ENCODE peak calls at places on chromosomes 12 and 14, in seven cellular contexts. R, B, E, I, C, Z and S are unnamed samples. For H4K20me1 and H3K4me1, the result is how much of the 10 kb centered on the place peaks cover.

GRCh38 chr12:132167610-132168310 is 23.5 kb downstream of the NOC4L start:
- DNase-seq in B (no peak), I (no peak), R (no peak), E (no peak), C (no peak), Z (no peak), S (peak)

GRCh38 chr12:115323223-115323905 is 639.4 kb upstream of the TBX3 start:
- DNase-seq in C (peak), I (no peak), E (no peak), R (no peak), B (no peak), Z (peak), S (no peak)

GRCh38 chr12:50104614-50105366 is 982 bp downstream of the GPD1 start:
- DNase-seq in I (no peak), C (no peak), B (no peak), R (no peak), Z (no peak), E (no peak), S (no peak)

GRCh38 chr12:55849616-55850015 is 6.9 kb upstream of the MMP19 start:
- DNase-seq in B (no peak), Z (no peak), R (no peak), C (no peak), E (no peak), I (no peak), S (no peak)

GRCh38 chr12:106446429-106447092 is 89.0 kb downstream of the POLR3B start:
- DNase-seq in E (no peak), C (no peak), B (no peak), Z (no peak), I (no peak), R (no peak), S (no peak)

GRCh38 chr14:63308723-63309317 is 9.9 kb downstream of the GPHB5 start:
- DNase-seq in E (peak), R (peak), C (no peak), I (peak), B (peak), Z (peak), S (peak)

GRCh38 chr12:77947746-77948145 is 117.1 kb downstream of the NAV3 start:
- DNase-seq in I (no peak), R (no peak), C (no peak), Z (no peak), E (no peak), B (no peak), S (no peak)

GRCh38 chr12:113145720-113146551 is 3.6 kb upstream of the CFAP73 start:
- DNase-seq in Z (no peak), E (no peak), I (no peak), R (no peak), B (no peak), C (no peak), S (no peak)

GRCh38 chr12:107992870-107993451 is 136.1 kb upstream of the WSCD2 start:
- DNase-seq in I (peak), R (peak), Z (peak), B (peak), C (peak), E (peak), S (peak)

GRCh38 chr14:103255555-103255954 is 78.5 kb upstream of the EIF5 start:
- DNase-seq in I (no peak), Z (no peak), E (peak), B (no peak), R (no peak), C (no peak), S (no peak)

GRCh38 chr14:69715725-69716482 is 51.0 kb upstream of the SRSF5 start:
- DNase-seq in Z (no peak), E (no peak), R (peak), I (no peak), B (no peak), C (peak), S (no peak)

GRCh38 chr14:88829685-88830302 is 5.3 kb downstream of the TTC8 start:
- DNase-seq in I (no peak), C (no peak), Z (no peak), R (no peak), B (no peak), E (no peak), S (no peak)

GRCh38 chr12:48193623-48194022 is 9.5 kb downstream of the OR10AD1 start:
- DNase-seq in E (no peak), Z (peak), I (no peak), R (no peak), C (no peak), B (no peak), S (no peak)

DNA sequence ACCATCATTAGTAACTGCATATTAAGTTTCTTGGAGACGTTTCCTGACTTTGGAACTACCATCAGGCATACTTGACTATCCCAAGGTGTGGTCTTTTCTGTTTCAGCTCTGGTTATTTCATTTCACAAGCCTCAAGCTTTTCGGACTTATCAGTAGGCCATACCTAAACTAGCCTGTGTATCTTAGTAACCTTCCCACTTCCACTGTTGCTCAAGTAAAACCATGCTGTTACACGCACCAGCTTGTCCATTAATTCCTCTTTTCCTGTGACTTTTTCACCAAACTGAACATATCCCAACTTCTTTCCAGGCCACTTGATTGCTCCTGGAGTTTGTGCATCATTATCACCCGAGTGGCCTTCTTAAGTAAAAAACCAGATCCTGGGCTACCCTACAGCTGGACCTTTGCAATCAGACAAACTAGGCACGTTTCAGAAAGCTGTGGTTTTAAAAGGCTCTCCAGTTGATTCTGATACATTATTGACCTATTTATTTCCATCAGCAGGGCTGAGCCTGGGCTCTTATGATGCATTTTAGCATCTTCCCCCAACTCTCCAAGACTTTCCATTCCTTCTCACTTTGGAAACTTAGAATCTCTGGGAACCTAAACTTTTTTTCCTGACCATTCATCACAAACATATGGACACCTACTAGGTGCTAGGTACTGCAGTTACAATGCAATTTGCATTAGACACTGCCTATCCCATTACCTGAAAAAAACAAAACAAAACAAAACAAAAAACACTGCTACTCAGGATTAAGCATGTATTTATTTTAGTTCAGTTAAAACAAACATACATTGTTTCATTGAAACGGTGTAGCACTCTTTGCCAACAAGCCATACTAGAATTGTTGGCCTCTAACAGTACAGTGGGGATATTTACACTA is 14.9 kb downstream of the SLC38A2 start:
- DNase-seq in I (peak), B (no peak), E (no peak), C (peak), R (no peak), Z (peak), S (no peak)
- H4K20me1 ChIP-seq in I (under half), B (under half), E (under half), C (under half), R (half or more), Z (under half), S (under half)

DNA sequence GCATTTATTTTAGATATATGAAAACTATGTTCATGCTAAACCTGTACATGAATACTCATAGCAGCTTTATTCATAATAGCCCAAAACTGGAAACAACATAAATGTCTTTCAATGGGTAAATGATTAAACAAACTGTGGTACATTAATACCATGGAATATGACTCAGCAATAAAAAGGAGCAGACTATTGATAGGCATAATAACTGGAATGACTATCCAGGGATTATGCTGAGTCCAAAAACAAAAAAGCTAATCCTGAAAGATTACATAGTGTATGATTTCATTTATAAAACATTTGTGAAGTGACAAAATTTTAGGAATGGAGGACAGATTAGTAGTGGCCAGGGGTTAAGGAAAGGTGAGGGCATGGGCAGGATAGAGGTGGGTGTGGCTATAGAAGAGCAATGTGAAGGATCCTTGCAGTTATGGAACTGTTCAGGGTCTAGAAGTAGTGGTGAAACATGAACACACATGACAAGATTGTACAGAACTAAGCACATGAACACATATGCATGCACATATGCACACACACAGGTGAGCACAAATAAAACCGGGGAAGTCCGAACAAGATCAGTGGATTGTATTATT is 61.1 kb upstream of the CDKN3 start:
- DNase-seq in C (no peak), B (no peak), I (no peak), E (no peak), R (no peak), Z (peak), S (no peak)
- H3K4me1 ChIP-seq in C (under half), B (under half), I (under half), E (under half), R (under half), Z (under half), S (under half)

GRCh38 chr12:124505001-124505818 is 62.2 kb downstream of the NCOR2 start:
- DNase-seq in E (no peak), Z (no peak), B (no peak), C (no peak), I (no peak), R (no peak), S (no peak)
- H4K20me1 ChIP-seq in E (under half), Z (under half), B (half or more), C (under half), I (under half), R (half or more), S (under half)

GRCh38 chr12:44837114-44837800 is 38.9 kb downstream of the NELL2 start:
- DNase-seq in E (no peak), B (no peak), R (no peak), C (no peak), Z (no peak), I (no peak), S (no peak)

GRCh38 chr12:44839785-44840184 is 36.3 kb downstream of the NELL2 start:
- DNase-seq in B (no peak), I (no peak), Z (no peak), C (no peak), R (no peak), E (no peak), S (no peak)

GRCh38 chr12:44833561-44833960 is 42.6 kb downstream of the NELL2 start:
- DNase-seq in C (no peak), I (no peak), R (no peak), Z (no peak), E (no peak), B (no peak), S (no peak)

DNA sequence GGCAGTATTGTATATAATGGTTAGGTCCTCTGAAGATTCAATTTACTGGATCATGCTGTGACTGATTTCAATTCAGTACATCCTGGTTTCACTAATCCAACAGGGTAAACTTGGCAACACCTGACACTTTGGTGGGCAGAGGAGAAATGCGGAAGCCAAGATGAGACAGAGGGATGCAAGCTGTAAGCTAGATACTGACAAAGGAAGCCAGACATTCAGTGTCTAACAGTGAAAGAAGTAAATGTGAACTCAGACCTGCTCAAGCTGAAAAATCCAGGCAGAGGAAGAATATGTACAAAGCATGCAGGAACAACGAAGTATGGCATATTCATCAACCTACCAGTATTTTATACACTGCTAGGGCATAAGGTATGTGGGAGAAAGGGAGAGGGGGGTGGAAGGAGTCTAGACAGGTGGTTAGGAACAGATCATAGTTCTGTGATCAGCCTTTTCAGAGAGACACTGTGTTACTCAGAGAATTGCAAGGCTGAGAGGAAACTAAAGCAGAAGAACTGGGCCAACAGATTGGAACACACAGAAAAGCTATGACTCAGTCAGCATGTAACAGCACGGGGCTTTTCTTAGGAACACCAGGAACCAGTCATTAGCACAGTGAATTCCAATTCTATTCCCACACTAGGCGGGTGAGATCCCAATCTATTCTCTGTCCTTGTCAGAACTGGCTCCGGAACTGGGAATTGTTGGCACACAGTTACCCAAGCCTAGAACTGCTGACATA is 40.3 kb downstream of the NELL2 start:
- DNase-seq in Z (no peak), C (peak), E (no peak), B (no peak), R (no peak), I (no peak), S (no peak)
- H3K4me1 ChIP-seq in Z (under half), C (under half), E (under half), B (under half), R (under half), I (under half), S (under half)